ENCODE peak calls at places on chromosomes 13 and 19, in four cellular contexts. Z, V, O and E are unnamed samples.

GRCh38 chr13:36685912-36686311 is 12.1 kb downstream of the SERTM1 start:
- DNase-seq in O (no peak), V (no peak), Z (peak; percentile 1), E (peak; percentile 34)

GRCh38 chr19:48639483-48640375 is 2.5 kb upstream of the DBP start:
- DNase-seq in O (no peak), V (no peak), Z (no peak), E (no peak)

GRCh38 chr13:45385912-45386311 is 32.3 kb downstream of the SLC25A30 start:
- DNase-seq in V (no peak), O (no peak), Z (no peak), E (no peak)

GRCh38 chr13:61700663-61701062 is 285.0 kb upstream of the PCDH20 start:
- DNase-seq in Z (no peak), V (no peak), O (no peak), E (no peak)

GRCh38 chr19:37691881-37692504 is 27.6 kb downstream of the ZNF607 start:
- DNase-seq in O (peak; percentile 67), V (peak; percentile 92), Z (no peak), E (peak; percentile 91)

GRCh38 chr13:114064516-114065140 is 67.8 kb downstream of the RASA3 start:
- DNase-seq in O (peak; percentile 13), V (peak; percentile 86), Z (no peak), E (no peak)

GRCh38 chr13:59343993-59344780 is 819.5 kb downstream of the DIAPH3 start:
- DNase-seq in V (no peak), O (no peak), Z (no peak), E (no peak)

GRCh38 chr19:5097331-5097930 is 128.5 kb downstream of the KDM4B start:
- DNase-seq in O (no peak), V (no peak), Z (no peak), E (no peak)

GRCh38 chr13:44879452-44880058 is 109.7 kb downstream of the NUFIP1 start:
- DNase-seq in V (peak; percentile 57), O (no peak), Z (peak; percentile 70), E (peak; percentile 57)

GRCh38 chr13:51734786-51735185 is 69.2 kb downstream of the DHRS12 start:
- DNase-seq in V (no peak), Z (no peak), O (no peak), E (peak; percentile 25)

GRCh38 chr13:91297503-91297902 is 50.0 kb upstream of the MIR17HG start:
- DNase-seq in Z (no peak), V (no peak), O (no peak), E (no peak)

GRCh38 chr19:7074705-7075282 is 5.3 kb downstream of the ZNF557 start:
- DNase-seq in V (no peak), O (no peak), Z (no peak), E (no peak)

GRCh38 chr19:58562126-58563033 is 4.0 kb upstream of the UBE2M start:
- DNase-seq in O (no peak), Z (no peak), V (peak; percentile 35), E (no peak)

GRCh38 chr19:8684001-8684902 is 14.3 kb downstream of the ACTL9 start:
- DNase-seq in Z (no peak), O (no peak), V (no peak), E (no peak)

GRCh38 chr13:110563463-110563774 is 1.9 kb upstream of the RAB20 start:
- DNase-seq in O (no peak), V (no peak), Z (no peak), E (no peak)

GRCh38 chr19:31890230-31890629 is 455.2 kb upstream of the ZNF507 start:
- DNase-seq in O (no peak), V (peak; percentile 2), Z (no peak), E (no peak)

GRCh38 chr19:1512671-1513491 is at the start of gene ADAMTSL5:
- DNase-seq in O (no peak), V (peak; percentile 74), Z (no peak), E (peak; percentile 89)

GRCh38 chr19:3852614-3853254 is 16.1 kb downstream of the ZFR2 start:
- DNase-seq in Z (peak; percentile 53), O (no peak), V (peak; percentile 98), E (peak; percentile 73)

GRCh38 chr13:40496035-40496810 is 170.2 kb downstream of the FOXO1 start:
- DNase-seq in V (no peak), Z (no peak), O (no peak), E (no peak)

GRCh38 chr13:113002206-113002821 is 33.3 kb downstream of the MCF2L start:
- DNase-seq in V (no peak), Z (peak; percentile 17), O (peak; percentile 30), E (no peak)

GRCh38 chr13:51041126-51041525 is 69.9 kb downstream of the C13orf42 start:
- DNase-seq in Z (no peak), V (no peak), O (no peak), E (no peak)